ENCODE peak calls at places on chromosomes 4 and X, in eight cellular contexts. Q is stimulated activated CD4-positive, alpha-beta T cell treated with anti-CD3 and anti-CD28 coated beads, Interleukin-15, amount 100 ng/mL, for 1 hour; W is ureter; P is HTR-8/SVneo; B is GM12878; T is AG08395; E is GM12865; X is stimulated activated CD8-positive, alpha-beta memory T cell treated with anti-CD3 and anti-CD28 coated beads, Interleukin-7, amount 100 ng/mL, for 48 hours. S is an unnamed sample.

GRCh38 chr4:180674629-180675367 is 1568.4 kb upstream of the TENM3 start:
- DNase-seq in Q (no peak), W (no peak), P (no peak), B (no peak), T (no peak), E (no peak), X (no peak), S (no peak)

GRCh38 chr4:182454440-182455013 is 211.3 kb downstream of the TENM3 start:
- DNase-seq in Q (no peak), W (no peak), P (no peak), B (no peak), T (no peak), E (no peak), X (no peak), S (no peak)

GRCh38 chrX:47748576-47748975 is 88.1 kb upstream of the ZNF81 start:
- DNase-seq in Q (no peak), W (no peak), P (no peak), B (no peak), T (peak; percentile 14), E (no peak), X (no peak), S (no peak)

GRCh38 chr4:108544504-108544903 is 75.9 kb upstream of the RPL34 start:
- DNase-seq in Q (no peak), W (no peak), P (no peak), B (no peak), T (peak; percentile 5), E (no peak), X (no peak), S (no peak)

GRCh38 chr4:139910106-139910505 is 243.9 kb downstream of the MAML3 start:
- DNase-seq in Q (no peak), W (no peak), P (no peak), B (no peak), T (peak; percentile 68), E (no peak), X (no peak), S (no peak)

GRCh38 chr4:188374870-188375269 is 235.6 kb downstream of the TRIML1 start:
- DNase-seq in Q (no peak), W (no peak), P (no peak), B (no peak), T (no peak), E (no peak), X (no peak), S (no peak)

GRCh38 chrX:115494133-115494532 is 66.8 kb upstream of the PLS3 start:
- DNase-seq in Q (no peak), W (no peak), P (no peak), B (no peak), T (no peak), E (no peak), X (no peak), S (no peak)

GRCh38 chrX:151393514-151393913 is 3.5 kb upstream of the VMA21 start:
- DNase-seq in Q (peak; percentile 22), W (no peak), P (no peak), B (no peak), T (no peak), E (peak; percentile 57), X (no peak), S (no peak)

GRCh38 chr4:101621120-101621519 is 169.4 kb upstream of the BANK1 start:
- DNase-seq in Q (no peak), W (no peak), P (no peak), B (no peak), T (peak; percentile 60), E (no peak), X (no peak), S (no peak)

GRCh38 chr4:20544645-20545044 is 155.6 kb upstream of the PACRGL start:
- DNase-seq in Q (no peak), W (no peak), P (peak; percentile 32), B (no peak), T (peak; percentile 46), E (peak; percentile 1), X (no peak), S (no peak)